ENCODE peak calls at places on chromosomes 1 and 21, in four cellular contexts. A is neural progenitor cell, M is mammary epithelial cell, Z is GM23338. L is an unnamed sample.

GRCh38 chr1:179021873-179022272 is 3.8 kb upstream of the FAM20B start:
- DNase-seq in A (no peak), Z (no peak), M (no peak), L (no peak)

GRCh38 chr1:220056374-220056773 is 10.1 kb upstream of the EPRS1 start:
- DNase-seq in A (no peak), M (no peak), Z (no peak), L (no peak)

GRCh38 chr1:41802532-41803501 is 115.9 kb downstream of the HIVEP3 start:
- DNase-seq in Z (no peak), M (peak; percentile 56), A (no peak), L (peak; percentile 91)

GRCh38 chr1:81606656-81607055 is 194.1 kb upstream of the ADGRL2 start:
- DNase-seq in M (no peak), Z (no peak), A (no peak), L (no peak)

GRCh38 chr1:169484107-169484506 is 1.6 kb downstream of the SLC19A2 start:
- DNase-seq in Z (peak; percentile 35), A (no peak), M (peak; percentile 6), L (no peak)

GRCh38 chr21:15127437-15127836 is 62.6 kb upstream of the NRIP1 start:
- DNase-seq in Z (no peak), A (no peak), M (no peak), L (no peak)

GRCh38 chr1:108961752-108962486 is 1.4 kb downstream of the CLCC1 start:
- DNase-seq in A (no peak), M (no peak), Z (no peak), L (no peak)

GRCh38 chr21:38455403-38455802 is 42.9 kb downstream of the ERG start:
- DNase-seq in Z (no peak), A (no peak), M (no peak), L (no peak)

GRCh38 chr1:231734417-231734816 is 107.8 kb downstream of the DISC1 start:
- DNase-seq in M (peak; percentile 23), A (no peak), Z (no peak), L (no peak)

GRCh38 chr1:121546830-121547680 is 362.3 kb downstream of the SRGAP2C start:
- DNase-seq in M (peak; percentile 6), A (no peak), Z (no peak), L (no peak)

GRCh38 chr1:16117936-16118335 is 37.9 kb downstream of the EPHA2 start:
- DNase-seq in M (no peak), Z (no peak), A (no peak), L (no peak)

GRCh38 chr21:25557170-25557569 is 50.1 kb downstream of the MRPL39 start:
- DNase-seq in Z (no peak), M (no peak), A (no peak), L (no peak)

GRCh38 chr1:98794196-98794886 is 132.8 kb downstream of the SNX7 start:
- DNase-seq in M (peak; percentile 60), A (peak; percentile 72), Z (peak; percentile 78), L (peak; percentile 52)

GRCh38 chr21:35711213-35711612 is 349.1 kb downstream of the SETD4 start:
- DNase-seq in Z (no peak), A (no peak), M (no peak), L (no peak)

GRCh38 chr1:161020573-161021167 is at the start of gene F11R:
- DNase-seq in Z (peak; percentile 83), M (peak; percentile 87), A (peak; percentile 75), L (peak; percentile 71)

GRCh38 chr1:209723761-209724693 is 19.4 kb downstream of the HSD11B1 start:
- DNase-seq in M (no peak), A (no peak), Z (no peak), L (no peak)

GRCh38 chr1:21579788-21580187 is 70.6 kb downstream of the ALPL start:
- DNase-seq in A (no peak), M (no peak), Z (no peak), L (no peak)

GRCh38 chr1:47769279-47769678 is 227.9 kb downstream of the TRABD2B start:
- DNase-seq in Z (no peak), M (no peak), A (no peak), L (no peak)

GRCh38 chr1:223141021-223141420 is 2.0 kb downstream of the TLR5 start:
- DNase-seq in A (peak; percentile 17), Z (peak; percentile 17), M (peak; percentile 57), L (no peak)

GRCh38 chr1:201172336-201172735 is 18.1 kb upstream of the TMEM9 start:
- DNase-seq in Z (no peak), M (no peak), A (no peak), L (no peak)

GRCh38 chr21:43206231-43207042 is 37.6 kb downstream of the CRYAA start:
- DNase-seq in A (no peak), Z (no peak), M (no peak), L (no peak)

GRCh38 chr1:3068400-3069361 is at the start of gene PRDM16:
- DNase-seq in M (peak; percentile 11), Z (peak; percentile 78), A (peak; percentile 89), L (no peak)

GRCh38 chr1:7695181-7696117 is 75.6 kb upstream of the VAMP3 start:
- DNase-seq in A (no peak), M (no peak), Z (no peak), L (no peak)

GRCh38 chr1:27672750-27673112 is 739 bp upstream of the IFI6 start:
- DNase-seq in M (no peak), A (no peak), Z (no peak), L (no peak)

GRCh38 chr1:12181568-12181967 is 14.8 kb downstream of the TNFRSF1B start:
- DNase-seq in A (no peak), M (no peak), Z (no peak), L (no peak)

GRCh38 chr1:240073097-240073496 is 18.6 kb upstream of the FMN2 start:
- DNase-seq in A (peak; percentile 8), M (no peak), Z (peak; percentile 52), L (no peak)

GRCh38 chr1:246066553-246066952 is 440.5 kb downstream of the SMYD3 start:
- DNase-seq in M (no peak), Z (peak; percentile 79), A (peak; percentile 45), L (no peak)

GRCh38 chr1:233151850-233152249 is 143.7 kb downstream of the PCNX2 start:
- DNase-seq in M (no peak), A (no peak), Z (no peak), L (no peak)

GRCh38 chr1:151144474-151145157 is 1.8 kb downstream of the SEMA6C start:
- DNase-seq in M (no peak), Z (peak; percentile 46), A (peak; percentile 17), L (no peak)

GRCh38 chr1:225572422-225572821 is 80.5 kb downstream of the ENAH start:
- DNase-seq in Z (no peak), A (no peak), M (no peak), L (no peak)

GRCh38 chr1:225578247-225578646 is 74.7 kb downstream of the ENAH start:
- DNase-seq in A (no peak), Z (no peak), M (no peak), L (no peak)

GRCh38 chr1:225567789-225568188 is 85.1 kb downstream of the ENAH start:
- DNase-seq in A (peak; percentile 25), Z (peak; percentile 60), M (no peak), L (no peak)

GRCh38 chr1:225577243-225577642 is 75.7 kb downstream of the ENAH start:
- DNase-seq in A (no peak), M (no peak), Z (no peak), L (no peak)

DNA sequence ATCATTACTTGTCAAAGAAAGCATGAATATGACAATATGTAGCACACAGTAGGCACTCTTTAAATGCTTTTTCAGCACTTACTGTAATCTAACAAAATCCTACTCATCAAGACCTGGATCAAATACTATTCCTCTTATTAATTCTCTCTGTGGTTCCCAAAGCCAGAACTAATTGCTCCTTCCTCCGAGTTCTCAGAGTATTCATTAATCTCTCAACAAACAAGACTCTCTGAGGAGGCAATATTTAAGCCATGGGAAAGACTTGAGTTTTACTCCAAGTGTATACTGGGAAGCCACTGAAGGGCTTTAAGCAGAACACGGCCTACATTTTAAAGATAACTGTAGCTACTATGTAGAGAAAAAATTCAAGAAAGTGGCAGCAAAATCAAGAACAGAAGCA is 79.7 kb downstream of the ENAH start:
- DNase-seq in M (no peak), Z (no peak), A (no peak), L (no peak)
- H3K79me2 ChIP-seq in M (peaks cover 48% of the 10 kb centered on the region), Z (peaks cover 98% of the 10 kb centered on the region), A (peaks cover 98% of the 10 kb centered on the region), L (no peaks in the 10 kb centered on the region)

GRCh38 chr1:10514490-10515235 is 39.9 kb downstream of the PEX14 start:
- DNase-seq in Z (peak; percentile 83), A (peak; percentile 76), M (peak; percentile 40), L (no peak)
- H3K79me2 ChIP-seq in Z (peaks cover 77% of the 10 kb centered on the region), A (peaks cover 76% of the 10 kb centered on the region), M (peaks cover 86% of the 10 kb centered on the region), L (peaks cover 24% of the 10 kb centered on the region)

GRCh38 chr1:162195567-162195966 is 126.1 kb downstream of the NOS1AP start:
- DNase-seq in M (no peak), A (no peak), Z (no peak), L (no peak)
- H3K79me2 ChIP-seq in M (no peaks in the 10 kb centered on the region), A (peaks cover 67% of the 10 kb centered on the region), Z (peaks cover 49% of the 10 kb centered on the region), L (no peaks in the 10 kb centered on the region)

GRCh38 chr1:176198413-176198812 is 8.7 kb downstream of the COP1 start:
- DNase-seq in M (no peak), A (no peak), Z (no peak), L (no peak)

GRCh38 chr1:176193663-176194062 is 13.4 kb downstream of the COP1 start:
- DNase-seq in M (no peak), Z (no peak), A (no peak), L (no peak)

GRCh38 chr1:176196728-176197127 is 10.4 kb downstream of the COP1 start:
- DNase-seq in M (no peak), Z (no peak), A (no peak), L (no peak)

GRCh38 chr1:176193023-176193422 is 14.1 kb downstream of the COP1 start:
- DNase-seq in A (no peak), Z (no peak), M (no peak), L (no peak)

DNA sequence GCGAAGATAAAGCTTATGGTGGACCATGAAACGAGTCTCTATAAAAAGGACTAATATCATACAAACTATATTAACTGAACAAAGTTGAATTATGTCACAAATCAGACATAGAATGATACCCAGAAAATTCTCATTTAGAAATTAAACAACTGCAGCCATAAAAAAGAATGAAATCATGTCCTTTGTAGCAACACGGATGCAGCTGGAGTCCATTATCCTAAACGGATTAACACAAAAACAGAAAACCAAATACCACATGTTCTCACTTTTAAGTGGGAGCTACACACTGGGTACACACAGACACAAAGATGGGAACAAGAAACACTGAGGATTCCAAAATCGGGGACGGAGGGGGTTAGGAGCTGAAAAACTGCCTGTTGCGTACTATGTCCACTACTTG is 11.5 kb downstream of the COP1 start:
- DNase-seq in M (no peak), Z (no peak), A (no peak), L (no peak)
- H3K79me2 ChIP-seq in M (peaks cover 99% of the 10 kb centered on the region), Z (peaks cover 99% of the 10 kb centered on the region), A (peaks cover 100% of the 10 kb centered on the region), L (peaks cover 100% of the 10 kb centered on the region)

GRCh38 chr1:51699376-51699775 is 82.5 kb downstream of the OSBPL9 start:
- DNase-seq in Z (no peak), M (no peak), A (no peak), L (no peak)
- H3K79me2 ChIP-seq in Z (no peaks in the 10 kb centered on the region), M (peaks cover 24% of the 10 kb centered on the region), A (no peaks in the 10 kb centered on the region), L (peaks cover 11% of the 10 kb centered on the region)

GRCh38 chr1:53321366-53321765 is 6.5 kb downstream of the LRP8 start:
- DNase-seq in M (no peak), A (peak; percentile 70), Z (peak; percentile 82), L (no peak)
- H3K79me2 ChIP-seq in M (peaks cover 94% of the 10 kb centered on the region), A (peaks cover 81% of the 10 kb centered on the region), Z (peaks cover 92% of the 10 kb centered on the region), L (peaks cover 95% of the 10 kb centered on the region)